ENCODE peak calls at places on chromosomes 1 and 21, in four cellular contexts. K is HepG2, T is WTC11, J is GM12878. F is an unnamed sample.
A peak's percentile ranks its signal among the peaks of the same experiment; 100 is the strongest.

GRCh38 chr1:238052496-238053266 is 162.0 kb upstream of the ZP4 start:
- DNase-seq in T (no peak), K (no peak), J (no peak), F (no peak)

GRCh38 chr1:159091547-159092397 is 15.2 kb upstream of the AIM2 start:
- DNase-seq in K (no peak), T (no peak), J (no peak), F (no peak)

GRCh38 chr1:51354417-51354816 is 24.1 kb upstream of the TTC39A start:
- DNase-seq in T (no peak), J (no peak), K (no peak), F (no peak)

GRCh38 chr1:187985145-187985896 is 1156.6 kb downstream of the PLA2G4A start:
- DNase-seq in T (no peak), J (peak; percentile 19), K (no peak), F (no peak)

GRCh38 chr1:3464649-3465025 is 10.2 kb downstream of the ARHGEF16 start:
- DNase-seq in K (no peak), J (no peak), T (no peak), F (no peak)

GRCh38 chr1:33390550-33390949 is 40.3 kb downstream of the PHC2 start:
- DNase-seq in T (no peak), J (no peak), K (no peak), F (no peak)

GRCh38 chr1:58881471-58881994 is 97.7 kb upstream of the JUN start:
- DNase-seq in T (no peak), K (peak; percentile 96), J (no peak), F (peak; percentile 85)

GRCh38 chr1:20732588-20733360 is at the start of gene SH2D5:
- DNase-seq in K (peak; percentile 94), T (peak; percentile 53), J (peak; percentile 50), F (peak; percentile 65)

GRCh38 chr1:228464487-228464983 is 22.6 kb upstream of the RNF187 start:
- DNase-seq in K (no peak), J (no peak), T (peak; percentile 87), F (no peak)

GRCh38 chr21:33273044-33273443 is 6.9 kb downstream of the IL10RB start:
- DNase-seq in T (no peak), K (no peak), J (no peak), F (no peak)

GRCh38 chr1:6272476-6273270 is 11.8 kb upstream of the GPR153 start:
- DNase-seq in T (peak; percentile 41), K (no peak), J (no peak), F (no peak)

GRCh38 chr21:35764586-35764985 is 295.7 kb downstream of the SETD4 start:
- DNase-seq in J (no peak), T (no peak), K (no peak), F (no peak)

GRCh38 chr1:243438815-243439214 is 183.0 kb downstream of the SDCCAG8 start:
- DNase-seq in K (no peak), J (no peak), T (no peak), F (no peak)

GRCh38 chr21:26443867-26444266 is 129.2 kb downstream of the CYYR1 start:
- DNase-seq in J (no peak), K (no peak), T (no peak), F (no peak)

GRCh38 chr21:39388038-39388810 is 39.3 kb upstream of the HMGN1 start:
- DNase-seq in K (peak; percentile 67), T (peak; percentile 98), J (no peak), F (peak; percentile 93)

GRCh38 chr1:228860911-228861829 is 125.9 kb downstream of the RHOU start:
- DNase-seq in J (peak; percentile 44), K (peak; percentile 97), T (no peak), F (no peak)

GRCh38 chr21:42013338-42013737 is 3.2 kb upstream of the ZBTB21 start:
- DNase-seq in J (no peak), T (no peak), K (no peak), F (no peak)

GRCh38 chr1:235643837-235644692 is 5.5 kb downstream of the GNG4 start:
- DNase-seq in J (no peak), K (no peak), T (no peak), F (no peak)

GRCh38 chr1:231799363-231799986 is 172.9 kb downstream of the DISC1 start:
- DNase-seq in T (no peak), J (no peak), K (no peak), F (no peak)

GRCh38 chr1:66916320-66916719 is 8.3 kb downstream of the DNAI4 start:
- DNase-seq in K (peak; percentile 35), T (no peak), J (no peak), F (peak; percentile 22)

GRCh38 chr1:109756848-109757521 is 6.7 kb downstream of the EPS8L3 start:
- DNase-seq in J (no peak), K (no peak), T (no peak), F (no peak)

GRCh38 chr1:185860876-185861275 is 126.7 kb downstream of the HMCN1 start:
- DNase-seq in K (no peak), J (no peak), T (no peak), F (no peak)

GRCh38 chr1:5399771-5400170 is 592.5 kb downstream of the NPHP4 start:
- DNase-seq in J (no peak), K (no peak), T (no peak), F (no peak)

GRCh38 chr1:8116892-8117262 is 90.8 kb upstream of the ERRFI1 start:
- DNase-seq in T (no peak), J (no peak), K (peak; percentile 93), F (no peak)

GRCh38 chr1:161378014-161378413 is 10.3 kb upstream of the CFAP126 start:
- DNase-seq in J (no peak), K (no peak), T (no peak), F (no peak)

GRCh38 chr1:12556957-12557935 is 60.8 kb downstream of the DHRS3 start:
- DNase-seq in T (no peak), K (no peak), J (no peak), F (no peak)

GRCh38 chr1:222009105-222009730 is 267.3 kb upstream of the DUSP10 start:
- DNase-seq in K (peak; percentile 16), J (peak; percentile 36), T (peak; percentile 16), F (peak; percentile 61)

GRCh38 chr1:50973875-50974617 is 4.0 kb downstream of the CDKN2C start:
- DNase-seq in K (no peak), J (no peak), T (peak; percentile 24), F (peak; percentile 35)

GRCh38 chr1:156476501-156477298 is 23.9 kb downstream of the MEF2D start:
- DNase-seq in T (no peak), J (no peak), K (peak; percentile 45), F (peak; percentile 24)

GRCh38 chr1:22212400-22213233 is 69.7 kb upstream of the WNT4 start:
- DNase-seq in T (no peak), K (no peak), J (no peak), F (no peak)

GRCh38 chr1:97820470-97821188 is 100.2 kb downstream of the DPYD start:
- DNase-seq in T (no peak), K (peak; percentile 5), J (no peak), F (no peak)

GRCh38 chr1:17551755-17552234 is 12.3 kb downstream of the ARHGEF10L start:
- DNase-seq in K (no peak), T (no peak), J (no peak), F (no peak)

GRCh38 chr1:1079408-1080121 is 5.5 kb upstream of the RNF223 start:
- DNase-seq in J (no peak), K (peak; percentile 79), T (peak; percentile 65), F (peak; percentile 64)

GRCh38 chr1:15031251-15031930 is 122.2 kb upstream of the TMEM51 start:
- DNase-seq in K (no peak), J (no peak), T (no peak), F (no peak)

GRCh38 chr21:36512971-36513370 is 33.0 kb upstream of the CLDN14 start:
- DNase-seq in T (no peak), J (no peak), K (no peak), F (peak; percentile 41)

GRCh38 chr21:15943009-15943666 is 213.4 kb downstream of the USP25 start:
- DNase-seq in J (no peak), T (no peak), K (peak; percentile 26), F (no peak)

GRCh38 chr1:196977278-196977677 is at the start of gene CFHR5:
- DNase-seq in K (no peak), T (no peak), J (no peak), F (no peak)

GRCh38 chr1:23639460-23639859 is 52.1 kb upstream of the RPL11 start:
- DNase-seq in K (no peak), T (no peak), J (no peak), F (no peak)
- TF ChIP-seq CBFB in K (no peak), T (no peak), J (no peak), F (no peak)

DNA sequence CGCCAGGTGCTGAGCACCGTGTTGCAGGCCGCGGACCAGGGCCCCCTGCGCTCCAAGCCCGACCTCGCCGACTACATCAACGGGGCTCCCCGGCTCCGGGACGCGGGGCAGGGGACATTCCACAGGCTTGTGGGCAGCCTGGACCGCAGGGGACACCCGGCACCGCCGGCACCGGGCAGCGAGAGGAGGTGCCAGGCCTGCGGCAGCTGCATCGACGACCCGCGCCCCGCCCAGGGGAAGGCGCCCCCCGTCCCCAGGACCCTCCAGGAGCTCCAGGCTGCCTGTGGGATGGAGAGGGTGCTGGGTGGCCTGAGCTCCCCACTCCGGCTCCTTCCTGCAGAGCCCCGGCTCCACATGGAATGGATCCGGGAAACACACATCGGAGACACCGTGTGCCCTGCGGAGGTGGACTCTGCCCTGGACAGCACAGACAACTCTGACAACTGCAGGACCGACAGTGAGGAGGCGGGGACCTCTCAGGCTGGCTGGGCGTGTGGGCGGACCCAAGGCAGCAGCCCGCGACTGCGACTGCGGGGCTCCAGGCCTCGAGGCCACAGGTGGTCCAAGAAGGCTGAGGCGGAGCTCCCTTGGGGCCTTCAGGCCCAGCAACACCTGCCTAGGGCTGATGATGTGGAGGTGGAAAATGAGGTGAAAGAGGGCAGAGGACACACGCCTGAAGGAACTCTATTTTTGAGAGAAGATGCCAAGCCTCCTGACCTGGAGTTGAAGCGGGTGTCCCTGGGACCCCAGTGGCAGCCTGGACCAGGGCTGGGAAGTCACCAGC is 22.8 kb downstream of the KIAA1614 start:
- DNase-seq in J (no peak), T (no peak), K (peak; percentile 67), F (no peak)
- TF ChIP-seq CBFB in J (no peak), T (no peak), K (no peak), F (no peak)

GRCh38 chr1:211478801-211479619 is 13.0 kb downstream of the RD3 start:
- DNase-seq in K (no peak), J (no peak), T (peak; percentile 31), F (no peak)
- TF ChIP-seq CBFB in K (no peak), J (no peak), T (no peak), F (no peak)

GRCh38 chr21:45235488-45235887 is 52.2 kb downstream of the POFUT2 start:
- DNase-seq in T (no peak), J (no peak), K (no peak), F (no peak)

GRCh38 chr21:45228656-45229240 is 58.9 kb downstream of the POFUT2 start:
- DNase-seq in T (no peak), K (no peak), J (no peak), F (no peak)

GRCh38 chr21:45234906-45235305 is 52.8 kb downstream of the POFUT2 start:
- DNase-seq in K (no peak), T (no peak), J (no peak), F (no peak)

GRCh38 chr21:45236481-45236880 is 51.2 kb downstream of the POFUT2 start:
- DNase-seq in K (no peak), J (no peak), T (no peak), F (no peak)

GRCh38 chr21:45234127-45234526 is 53.6 kb downstream of the POFUT2 start:
- DNase-seq in J (no peak), T (no peak), K (no peak), F (no peak)
- TF ChIP-seq CBFB in J (no peak), T (no peak), K (no peak), F (no peak)

GRCh38 chr1:36651176-36651910 is 168.6 kb upstream of the CSF3R start:
- DNase-seq in T (no peak), J (no peak), K (no peak), F (no peak)
- TF ChIP-seq CBFB in T (no peak), J (no peak), K (no peak), F (no peak)